ENCODE peak calls at places on chromosomes 13 and 19, in six cellular contexts. Q is testis; Z is Peyer's patch; C is left ventricle myocardium inferior; G is IMR-90; L is CD4-positive, alpha-beta memory T cell. W is an unnamed sample.

GRCh38 chr13:98821372-98822237 is 69.1 kb upstream of the SLC15A1 start:
- DNase-seq in Q (no peak), G (no peak), C (no peak), L (no peak), Z (no peak), W (peak)

GRCh38 chr19:49378501-49378900 is 9.5 kb upstream of the KASH5 start:
- DNase-seq in G (no peak), Q (no peak), L (no peak), C (no peak), Z (no peak), W (no peak)

GRCh38 chr13:35332134-35332533 is 144.4 kb downstream of the MAB21L1 start:
- DNase-seq in C (no peak), Z (no peak), G (no peak), L (no peak), Q (no peak), W (no peak)

GRCh38 chr13:112368883-112369282 is 7.3 kb upstream of the SPACA7 start:
- DNase-seq in G (no peak), L (no peak), C (no peak), Q (no peak), Z (no peak), W (no peak)

GRCh38 chr13:105655046-105655445 is 880.4 kb downstream of the EFNB2 start:
- DNase-seq in Z (no peak), L (no peak), Q (no peak), G (peak), C (no peak), W (no peak)

GRCh38 chr13:26325876-26326275 is 71.9 kb downstream of the CDK8 start:
- DNase-seq in Q (no peak), C (no peak), G (peak), Z (no peak), L (no peak), W (no peak)

GRCh38 chr19:3383121-3383722 is 16.8 kb downstream of the NFIC start:
- DNase-seq in Z (no peak), Q (peak), C (peak), G (no peak), L (no peak), W (no peak)

GRCh38 chr13:36057041-36057440 is 74.1 kb downstream of the DCLK1 start:
- DNase-seq in C (no peak), Q (no peak), L (no peak), G (no peak), Z (no peak), W (no peak)

GRCh38 chr19:46954502-46955004 is 65.1 kb upstream of the NPAS1 start:
- DNase-seq in G (no peak), L (peak), Q (no peak), Z (no peak), C (no peak), W (peak)

GRCh38 chr13:79736356-79736755 is 255.4 kb downstream of the NDFIP2 start:
- DNase-seq in Z (no peak), G (no peak), Q (no peak), C (no peak), L (no peak), W (no peak)

GRCh38 chr19:1410136-1410786 is 2.9 kb downstream of the DAZAP1 start:
- DNase-seq in L (no peak), Q (no peak), Z (no peak), G (peak), C (no peak), W (no peak)

DNA sequence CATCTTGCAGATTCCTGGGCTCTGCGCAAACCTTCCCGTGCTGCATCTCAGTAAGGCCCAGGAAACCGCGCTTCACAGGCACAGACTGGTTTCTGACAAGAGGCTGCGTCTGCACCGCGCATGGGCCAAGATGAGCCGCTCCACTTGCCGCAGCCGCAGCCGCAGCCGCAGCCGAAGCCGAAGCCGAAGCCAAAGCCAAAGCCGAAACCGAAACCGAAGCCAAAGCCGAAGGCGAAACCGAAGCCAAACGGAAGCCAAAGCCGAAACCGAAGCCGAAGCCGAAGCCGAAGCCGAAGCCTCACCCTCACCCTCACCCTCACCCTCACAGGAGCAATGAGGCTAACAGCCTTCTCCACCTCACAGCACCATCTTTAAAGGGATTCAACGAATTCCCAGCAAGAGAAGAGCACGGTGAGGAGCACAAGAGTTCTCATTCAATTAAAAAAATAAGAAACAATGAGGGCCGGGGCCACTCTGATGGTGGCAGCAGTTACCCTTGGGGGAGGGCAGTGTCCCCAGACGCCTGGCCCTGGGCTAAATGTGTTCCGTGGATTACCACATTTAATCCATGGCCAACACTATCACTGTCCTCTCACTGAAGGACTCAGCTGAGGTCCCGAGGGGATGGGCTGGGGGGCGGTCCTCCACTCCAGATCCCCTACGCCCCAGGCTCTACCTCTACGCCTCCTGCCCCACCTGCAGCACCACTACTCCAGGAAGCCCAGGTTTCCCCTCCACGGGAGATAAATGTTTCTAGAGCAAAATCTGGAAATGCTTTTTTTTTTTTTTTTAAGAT is 29.1 kb downstream of the ZNF787 start:
- DNase-seq in C (no peak), Z (no peak), L (peak), G (no peak), Q (no peak), W (no peak)
- H3K27ac ChIP-seq in C (peak), Z (no peak), L (no peak), G (no peak), Q (no peak), W (no peak)

GRCh38 chr13:50122465-50122864 is 107.2 kb downstream of the KCNRG start:
- DNase-seq in Z (no peak), Q (no peak), G (no peak), C (no peak), L (no peak), W (no peak)
- H3K27ac ChIP-seq in Z (peak), Q (no peak), G (no peak), C (peak), L (peak), W (peak)

DNA sequence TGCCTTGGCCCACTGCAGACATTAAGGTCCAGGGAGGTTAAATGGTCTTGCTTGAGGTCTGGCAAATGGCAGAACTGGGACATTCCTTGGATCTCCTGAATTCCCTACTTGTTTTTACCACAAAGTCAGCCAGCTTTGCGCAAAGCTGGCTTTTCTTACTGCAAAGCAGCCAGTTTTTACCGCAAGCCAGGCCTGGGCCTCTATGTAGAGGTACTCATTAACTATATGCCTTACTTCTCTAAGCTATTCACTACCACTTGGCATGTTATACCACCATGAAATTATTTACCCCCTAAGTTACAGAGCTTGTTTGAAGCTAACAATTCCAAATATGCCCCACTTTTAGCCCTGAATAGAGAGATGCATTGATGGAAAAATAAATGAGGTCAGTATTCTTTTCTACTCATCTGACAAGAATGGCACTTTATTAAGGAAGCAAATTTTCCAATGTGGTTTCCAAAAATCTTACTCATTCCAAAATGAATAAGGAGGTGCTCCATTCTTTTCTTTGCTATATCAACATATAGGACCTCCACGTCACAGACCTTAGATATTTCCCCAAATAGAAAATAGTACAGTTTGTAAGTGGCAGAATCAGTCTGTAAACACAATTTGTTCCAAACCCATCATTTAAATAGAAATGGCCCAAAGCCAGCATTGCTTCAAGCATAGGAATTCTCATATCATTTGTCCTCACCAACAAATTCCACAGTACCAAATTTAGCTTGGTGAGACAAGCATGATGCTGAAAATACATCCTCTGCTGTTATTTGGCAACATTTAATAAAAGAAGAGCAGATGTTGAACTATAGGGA is 143.9 kb upstream of the TSC22D1 start:
- DNase-seq in L (no peak), G (peak), Z (no peak), Q (no peak), C (no peak), W (no peak)
- H3K27ac ChIP-seq in L (no peak), G (peak), Z (no peak), Q (no peak), C (peak), W (peak)

GRCh38 chr19:13849277-13849676 is 27.7 kb upstream of the NANOS3 start:
- DNase-seq in G (no peak), Q (no peak), C (no peak), Z (no peak), L (no peak), W (no peak)

GRCh38 chr19:13847900-13848677 is 28.8 kb upstream of the NANOS3 start:
- DNase-seq in Z (no peak), L (no peak), C (no peak), G (no peak), Q (no peak), W (no peak)

GRCh38 chr19:13847033-13847899 is 29.7 kb upstream of the NANOS3 start:
- DNase-seq in Z (peak), L (peak), C (peak), G (peak), Q (peak), W (peak)

GRCh38 chr19:13849991-13850909 is 26.7 kb upstream of the NANOS3 start:
- DNase-seq in G (peak), Q (peak), L (peak), Z (no peak), C (peak), W (peak)

GRCh38 chr19:13848811-13849241 is 28.1 kb upstream of the NANOS3 start:
- DNase-seq in C (no peak), Z (no peak), G (no peak), L (no peak), Q (no peak), W (no peak)
- H3K27ac ChIP-seq in C (peak), Z (peak), G (peak), L (peak), Q (no peak), W (peak)

GRCh38 chr13:43880451-43880850 is 747 bp downstream of the LACC1 start:
- DNase-seq in L (no peak), G (no peak), Q (no peak), Z (no peak), C (no peak), W (no peak)

GRCh38 chr13:43877788-43878187 is 1.8 kb downstream of the CCDC122 start:
- DNase-seq in Q (no peak), L (no peak), G (no peak), C (no peak), Z (no peak), W (peak)

GRCh38 chr13:43880930-43881329 is 1.2 kb downstream of the LACC1 start:
- DNase-seq in Z (no peak), Q (peak), G (no peak), C (no peak), L (no peak), W (no peak)

GRCh38 chr13:43878897-43879322 is 630 bp downstream of the CCDC122 start:
- DNase-seq in G (peak), Q (peak), C (peak), Z (peak), L (no peak), W (peak)

GRCh38 chr13:43879323-43880181 is at the start of the genes CCDC122 and LACC1:
- DNase-seq in Z (peak), L (peak), G (peak), C (peak), Q (peak), W (peak)
- H3K27ac ChIP-seq in Z (peak), L (peak), G (peak), C (peak), Q (peak), W (peak)

GRCh38 chr19:52370341-52370710 is 603 bp downstream of the ZNF880 start:
- DNase-seq in Q (no peak), L (no peak), G (no peak), Z (no peak), C (no peak), W (no peak)
- H3K27ac ChIP-seq in Q (peak), L (peak), G (peak), Z (peak), C (peak), W (peak)

W was measured in small intestine.